ENCODE peak calls at places on chromosome 7, in four cellular contexts. F is DND-41, V is GM23338, D is heart left ventricle. G is an unnamed sample.

GRCh38 chr7:101935521-101936141 is 118.2 kb downstream of the CUX1 start:
- DNase-seq in F (no peak), V (no peak), D (peak; percentile 75), G (no peak)

GRCh38 chr7:26202019-26202985 is 757 bp downstream of the CBX3 start:
- DNase-seq in F (peak; percentile 76), V (peak; percentile 52), D (peak; percentile 64), G (no peak)

GRCh38 chr7:115869225-115869624 is 161.3 kb downstream of the TFEC start:
- DNase-seq in F (no peak), V (no peak), D (no peak), G (no peak)

GRCh38 chr7:41701542-41701941 is 1.3 kb downstream of the INHBA start:
- DNase-seq in F (no peak), V (no peak), D (no peak), G (no peak)

GRCh38 chr7:128739990-128740682 is 977 bp downstream of the CALU start:
- DNase-seq in F (no peak), V (no peak), D (no peak), G (no peak)

GRCh38 chr7:156466955-156467625 is 173.5 kb upstream of the RNF32 start:
- DNase-seq in F (no peak), V (no peak), D (no peak), G (no peak)

GRCh38 chr7:26603631-26604030 is 260.8 kb downstream of the SKAP2 start:
- DNase-seq in F (no peak), V (peak; percentile 75), D (no peak), G (no peak)

GRCh38 chr7:36999851-37000480 is 275.7 kb upstream of the AOAH start:
- DNase-seq in F (no peak), V (no peak), D (no peak), G (no peak)

GRCh38 chr7:20598479-20599419 is 16.7 kb upstream of the ABCB5 start:
- DNase-seq in F (no peak), V (peak; percentile 75), D (no peak), G (peak; percentile 29)

GRCh38 chr7:29344334-29344978 is 149.9 kb downstream of the CHN2 start:
- DNase-seq in F (no peak), V (no peak), D (no peak), G (no peak)

GRCh38 chr7:70856889-70857511 is 274.9 kb upstream of the GALNT17 start:
- DNase-seq in F (peak; percentile 72), V (peak; percentile 92), D (peak; percentile 50), G (peak; percentile 37)

GRCh38 chr7:28956608-28957063 is 1.5 kb downstream of the TRIL start:
- DNase-seq in F (no peak), V (peak; percentile 87), D (peak; percentile 65), G (no peak)

GRCh38 chr7:99837649-99838361 is 10.0 kb downstream of the CYP3A43 start:
- DNase-seq in F (no peak), V (no peak), D (no peak), G (no peak)

GRCh38 chr7:27784399-27785053 is 44.6 kb downstream of the TAX1BP1 start:
- DNase-seq in F (peak; percentile 10), V (peak; percentile 70), D (no peak), G (peak; percentile 52)

GRCh38 chr7:32221756-32222155 is 151.5 kb upstream of the PDE1C start:
- DNase-seq in F (no peak), V (no peak), D (no peak), G (no peak)

DNA sequence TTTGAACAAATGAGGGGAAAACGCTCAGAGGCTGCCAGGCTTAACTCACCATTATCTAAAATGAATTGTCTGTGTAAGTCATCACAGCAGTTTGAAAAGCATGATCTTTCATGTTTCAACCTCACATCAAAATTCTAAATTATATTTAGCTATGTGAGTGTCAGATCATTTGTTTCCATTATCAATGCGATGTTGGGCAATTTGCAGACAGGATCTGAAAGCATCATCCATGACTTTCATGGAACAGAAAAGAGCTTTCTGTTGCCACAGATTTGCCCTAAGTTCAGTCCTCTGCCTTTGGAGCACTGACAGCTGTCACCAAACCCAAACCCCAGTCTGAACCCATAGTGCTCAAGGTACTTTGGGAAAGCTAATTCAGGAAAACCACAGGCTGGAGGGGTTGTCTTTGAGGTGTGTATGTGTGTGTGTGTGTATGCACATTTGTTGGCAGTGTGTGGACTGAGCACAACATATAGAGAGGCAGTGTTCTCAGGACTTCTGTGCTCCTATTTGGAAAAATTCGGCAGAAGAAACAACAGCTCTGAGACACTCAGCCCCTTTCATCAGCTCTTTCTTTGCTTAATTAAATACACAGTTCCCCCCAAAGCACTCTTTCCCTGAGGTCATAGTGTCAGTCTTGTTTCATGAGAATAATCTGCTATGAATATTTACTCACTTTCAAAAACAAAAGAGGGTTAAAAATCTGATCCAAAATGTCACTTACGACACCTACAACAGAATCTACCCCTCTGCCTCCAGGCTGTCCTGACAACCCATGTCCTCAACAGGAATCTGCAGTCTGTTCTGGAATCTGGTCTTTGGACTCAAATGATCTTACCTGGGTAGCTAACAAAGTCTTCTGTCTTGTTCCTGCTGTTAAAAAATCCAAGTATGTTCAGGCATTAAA is 188.5 kb upstream of the KLF14 start:
- DNase-seq in F (no peak), V (no peak), D (no peak), G (no peak)
- H3K27ac ChIP-seq in F (no peak overlapping the region), V (peak overlapping the region; percentile 64), D (peak overlapping the region; percentile 80), G (no peak overlapping the region)

GRCh38 chr7:142854505-142855400 is at the start of gene EPHB6:
- DNase-seq in F (peak; percentile 78), V (peak; percentile 78), D (peak; percentile 88), G (peak; percentile 63)
- H3K27ac ChIP-seq in F (peak within 1 kb of the TSS; percentile 85), V (no peak within 1 kb of the TSS), D (peak within 1 kb of the TSS; percentile 29), G (peak within 1 kb of the TSS; percentile 27)

GRCh38 chr7:47757946-47758371 is 176.0 kb upstream of the TNS3 start:
- DNase-seq in F (no peak), V (no peak), D (peak; percentile 45), G (no peak)
- H3K27ac ChIP-seq in F (no peak overlapping the region), V (no peak overlapping the region), D (no peak overlapping the region), G (no peak overlapping the region)

GRCh38 chr7:5827755-5828154 is 46.3 kb upstream of the RNF216 start:
- DNase-seq in F (peak; percentile 50), V (peak; percentile 53), D (no peak), G (peak; percentile 48)

GRCh38 chr7:5831196-5831595 is 49.4 kb upstream of the OCM start:
- DNase-seq in F (no peak), V (peak; percentile 57), D (peak; percentile 19), G (no peak)
- H3K27ac ChIP-seq in F (no peak overlapping the region), V (no peak overlapping the region), D (no peak overlapping the region), G (no peak overlapping the region)

GRCh38 chr7:137731436-137731835 is 115.3 kb downstream of the DGKI start:
- DNase-seq in F (no peak), V (no peak), D (no peak), G (no peak)
- H3K27ac ChIP-seq in F (no peak overlapping the region), V (no peak overlapping the region), D (no peak overlapping the region), G (no peak overlapping the region)

DNA sequence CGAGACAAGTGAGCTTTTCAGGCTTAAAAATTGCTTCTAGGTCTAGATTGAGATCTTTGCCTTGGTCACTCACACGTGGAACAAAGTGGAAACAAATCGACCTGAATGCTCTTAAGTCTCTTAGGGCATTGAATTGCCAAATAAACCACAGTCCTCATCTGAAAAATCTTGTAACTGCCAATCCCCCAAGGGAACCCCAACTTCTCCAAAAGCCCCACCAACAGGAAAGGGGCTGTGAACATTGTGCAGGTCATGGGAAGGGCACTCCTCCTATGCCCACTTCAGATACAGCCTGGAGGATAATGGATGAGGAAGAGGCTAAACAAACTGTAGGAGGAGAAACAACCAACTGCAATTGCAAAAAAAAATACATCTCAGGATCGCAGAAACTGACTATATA is 91.3 kb downstream of the DGKI start:
- DNase-seq in F (no peak), V (no peak), D (no peak), G (no peak)
- H3K27ac ChIP-seq in F (no peak overlapping the region), V (no peak overlapping the region), D (no peak overlapping the region), G (no peak overlapping the region)

DNA sequence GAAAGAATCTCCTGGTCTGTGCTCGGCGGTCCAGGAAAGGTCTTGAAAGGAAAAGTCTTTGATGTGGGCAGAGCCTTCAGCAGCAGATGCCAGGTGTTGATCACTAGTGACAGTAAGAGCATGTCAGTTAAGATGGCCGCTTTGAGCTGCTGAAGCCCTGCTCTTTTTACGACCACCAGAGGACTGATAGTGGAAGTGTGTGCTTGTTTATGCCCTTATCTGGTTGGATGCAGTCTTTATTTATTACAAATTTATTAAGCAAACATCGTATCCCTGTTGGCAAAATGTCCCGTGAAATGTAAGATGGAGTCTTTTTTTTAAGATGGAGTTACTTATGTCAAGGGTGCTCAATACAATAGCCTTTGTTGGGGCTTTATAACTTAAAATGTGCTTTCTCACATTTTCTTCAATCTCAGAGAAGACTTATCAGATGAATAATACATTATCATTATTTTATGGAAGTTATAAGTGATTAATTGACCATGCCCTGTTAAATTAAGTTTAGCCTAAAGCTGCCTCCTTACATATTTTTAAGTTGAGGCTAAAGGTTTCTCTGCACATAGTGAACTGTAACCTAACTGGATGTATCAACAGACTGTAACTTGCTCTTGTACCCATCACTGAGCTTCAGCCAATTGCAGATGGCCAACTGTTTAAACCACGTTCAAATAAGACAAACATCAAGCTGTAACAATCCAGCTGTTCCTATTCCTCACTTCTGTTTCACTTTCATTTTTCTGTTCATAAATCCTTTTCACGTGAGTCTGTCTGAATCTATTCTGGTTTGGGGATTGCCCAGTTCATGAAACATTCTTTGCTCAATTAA is 97.4 kb upstream of the PIK3CG start:
- DNase-seq in F (peak; percentile 81), V (peak; percentile 4), D (no peak), G (no peak)
- H3K27ac ChIP-seq in F (peak overlapping the region; percentile 78), V (no peak overlapping the region), D (no peak overlapping the region), G (no peak overlapping the region)

GRCh38 chr7:43628431-43628830 is 45.5 kb downstream of the STK17A start:
- DNase-seq in F (no peak), V (no peak), D (no peak), G (no peak)

GRCh38 chr7:43629857-43630256 is 46.9 kb downstream of the STK17A start:
- DNase-seq in F (no peak), V (no peak), D (no peak), G (no peak)

GRCh38 chr7:43625977-43626376 is 43.1 kb downstream of the STK17A start:
- DNase-seq in F (no peak), V (no peak), D (no peak), G (no peak)

GRCh38 chr7:43625453-43625852 is 42.5 kb downstream of the STK17A start:
- DNase-seq in F (no peak), V (no peak), D (no peak), G (peak; percentile 71)

GRCh38 chr7:43626695-43627094 is 43.8 kb downstream of the STK17A start:
- DNase-seq in F (no peak), V (no peak), D (no peak), G (no peak)
- H3K27ac ChIP-seq in F (no peak overlapping the region), V (no peak overlapping the region), D (no peak overlapping the region), G (no peak overlapping the region)

GRCh38 chr7:149820622-149821190 is 17.5 kb upstream of the ZNF862 start:
- DNase-seq in F (no peak), V (no peak), D (no peak), G (no peak)

GRCh38 chr7:149819961-149820340 is 18.2 kb upstream of the ZNF862 start:
- DNase-seq in F (no peak), V (no peak), D (no peak), G (no peak)

GRCh38 chr7:149817836-149818535 is 20.2 kb upstream of the ZNF862 start:
- DNase-seq in F (no peak), V (no peak), D (no peak), G (no peak)

GRCh38 chr7:149818536-149818840 is 19.7 kb upstream of the ZNF862 start:
- DNase-seq in F (no peak), V (no peak), D (no peak), G (no peak)

GRCh38 chr7:149819141-149819960 is 18.8 kb upstream of the ZNF862 start:
- DNase-seq in F (no peak), V (no peak), D (no peak), G (no peak)
- H3K27ac ChIP-seq in F (no peak overlapping the region), V (no peak overlapping the region), D (no peak overlapping the region), G (no peak overlapping the region)